ENCODE peak calls at places on chromosomes 11 and 22, in eight cellular contexts. U is AG09319, G is A172, Z is transverse colon, Y is RCC 7860, C is SK-N-SH, M is nephron progenitor cell, O is lower leg skin. W is an unnamed sample.
A peak's percentile ranks its signal among the peaks of the same experiment; 100 is the strongest.

GRCh38 chr22:33659423-33659822 is 260.9 kb downstream of the LARGE1 start:
- DNase-seq in U (no peak), G (no peak), Z (no peak), Y (no peak), C (no peak), M (no peak), O (no peak), W (no peak)

GRCh38 chr22:44595841-44596341 is 97.9 kb upstream of the RTL6 start:
- DNase-seq in U (no peak), G (no peak), Z (no peak), Y (peak; percentile 87), C (peak; percentile 44), M (peak; percentile 79), O (no peak), W (no peak)

GRCh38 chr22:46634011-46634699 is 14.0 kb downstream of the GRAMD4 start:
- DNase-seq in U (no peak), G (no peak), Z (no peak), Y (no peak), C (no peak), M (no peak), O (no peak), W (peak; percentile 41)

GRCh38 chr22:37079668-37080171 is 28.2 kb downstream of the KCTD17 start:
- DNase-seq in U (no peak), G (peak; percentile 19), Z (peak; percentile 48), Y (no peak), C (no peak), M (no peak), O (no peak), W (peak; percentile 67)

GRCh38 chr22:19852177-19852781 is 2.4 kb downstream of the GNB1L start:
- DNase-seq in U (no peak), G (no peak), Z (no peak), Y (no peak), C (no peak), M (no peak), O (no peak), W (no peak)

GRCh38 chr11:79430280-79430679 is 10.6 kb downstream of the TENM4 start:
- DNase-seq in U (no peak), G (no peak), Z (no peak), Y (no peak), C (no peak), M (no peak), O (no peak), W (no peak)

GRCh38 chr22:42432020-42432596 is at the start of gene NFAM1:
- DNase-seq in U (no peak), G (no peak), Z (peak; percentile 30), Y (no peak), C (no peak), M (peak; percentile 41), O (no peak), W (no peak)

GRCh38 chr22:21047035-21047661 is 1.4 kb downstream of the LRRC74B start:
- DNase-seq in U (no peak), G (no peak), Z (no peak), Y (no peak), C (no peak), M (no peak), O (no peak), W (no peak)

GRCh38 chr22:27107824-27108223 is 450.4 kb downstream of the MIAT start:
- DNase-seq in U (peak; percentile 85), G (peak; percentile 95), Z (peak; percentile 45), Y (peak; percentile 98), C (peak; percentile 79), M (no peak), O (peak; percentile 94), W (peak; percentile 55)

GRCh38 chr11:58912124-58912523 is 27.2 kb upstream of the GLYATL1 start:
- DNase-seq in U (no peak), G (no peak), Z (no peak), Y (peak; percentile 76), C (no peak), M (no peak), O (no peak), W (no peak)

GRCh38 chr11:70031631-70032469 is 46.3 kb upstream of the ANO1 start:
- DNase-seq in U (no peak), G (no peak), Z (no peak), Y (no peak), C (no peak), M (no peak), O (peak; percentile 73), W (no peak)

GRCh38 chr11:13152736-13153541 is 124.7 kb upstream of the BMAL1 start:
- DNase-seq in U (no peak), G (peak; percentile 38), Z (no peak), Y (peak; percentile 7), C (no peak), M (no peak), O (no peak), W (peak; percentile 28)

W was measured in mesendoderm.